ENCODE peak calls at places on chromosome 4, in five cellular contexts. P, Z, R, O and M are unnamed samples.

GRCh38 chr4:48038666-48039065 is 22.1 kb downstream of the NIPAL1 start:
- DNase-seq in R (no peak), P (no peak), Z (no peak), O (no peak), M (no peak)

GRCh38 chr4:26590639-26591038 is 6.8 kb downstream of the TBC1D19 start:
- DNase-seq in R (no peak), O (no peak), P (no peak), Z (no peak), M (peak)

GRCh38 chr4:8550691-8551090 is 29.5 kb upstream of the GPR78 start:
- DNase-seq in R (no peak), Z (no peak), P (no peak), O (no peak), M (no peak)

GRCh38 chr4:41319553-41319952 is 62.8 kb downstream of the UCHL1 start:
- DNase-seq in P (no peak), O (no peak), Z (no peak), R (no peak), M (no peak)

GRCh38 chr4:77157859-77158486 is 966 bp downstream of the CCNG2 start:
- DNase-seq in O (peak), Z (peak), P (peak), R (peak), M (peak)

GRCh38 chr4:148068065-148068911 is 336.4 kb downstream of the ARHGAP10 start:
- DNase-seq in P (no peak), R (no peak), O (no peak), Z (no peak), M (no peak)

GRCh38 chr4:74933562-74934015 is 673 bp downstream of the PARM1 start:
- DNase-seq in O (no peak), R (no peak), P (peak), Z (no peak), M (no peak)

GRCh38 chr4:118955515-118955914 is 66.9 kb downstream of the SYNPO2 start:
- DNase-seq in R (no peak), P (no peak), Z (no peak), O (no peak), M (no peak)

GRCh38 chr4:5824635-5825034 is 68.3 kb downstream of the CRMP1 start:
- DNase-seq in Z (no peak), O (no peak), P (no peak), R (no peak), M (peak)

GRCh38 chr4:74658114-74658513 is 136.2 kb downstream of the BTC start:
- DNase-seq in O (no peak), R (no peak), Z (no peak), P (no peak), M (no peak)

GRCh38 chr4:62170235-62170634 is 970.1 kb downstream of the ADGRL3 start:
- DNase-seq in Z (no peak), R (no peak), O (no peak), P (no peak), M (no peak)

GRCh38 chr4:6153874-6154273 is 46.5 kb downstream of the JAKMIP1 start:
- DNase-seq in O (no peak), P (no peak), Z (no peak), R (no peak), M (no peak)

GRCh38 chr4:88533088-88533790 is 9.7 kb upstream of the PYURF start:
- DNase-seq in O (peak), P (no peak), R (no peak), Z (no peak), M (no peak)

GRCh38 chr4:4781936-4782754 is 77.3 kb upstream of the MSX1 start:
- DNase-seq in R (no peak), Z (no peak), P (no peak), O (peak), M (no peak)

GRCh38 chr4:2469192-2469984 is 482 bp downstream of the RNF4 start:
- DNase-seq in R (peak), Z (peak), O (no peak), P (peak), M (no peak)

GRCh38 chr4:55854132-55854531 is 684 bp downstream of the EXOC1 start:
- DNase-seq in R (no peak), P (no peak), O (no peak), Z (no peak), M (no peak)

GRCh38 chr4:154126276-154126675 is 337.4 kb upstream of the SFRP2 start:
- DNase-seq in P (no peak), R (no peak), Z (no peak), O (no peak), M (no peak)

GRCh38 chr4:89365375-89366170 is 58.0 kb upstream of the GPRIN3 start:
- DNase-seq in R (no peak), P (no peak), O (no peak), Z (no peak), M (no peak)

GRCh38 chr4:98586634-98587354 is 71.6 kb downstream of the TSPAN5 start:
- DNase-seq in P (no peak), O (no peak), Z (no peak), R (no peak), M (no peak)

GRCh38 chr4:3717241-3717640 is 48.9 kb upstream of the ADRA2C start:
- DNase-seq in O (no peak), R (no peak), P (no peak), Z (no peak), M (no peak)

GRCh38 chr4:118033148-118034060 is 882 bp upstream of the NDST3 start:
- DNase-seq in Z (no peak), O (peak), R (no peak), P (peak), M (no peak)

GRCh38 chr4:107546637-107547036 is 173.4 kb downstream of the PAPSS1 start:
- DNase-seq in O (no peak), P (no peak), Z (no peak), R (no peak), M (no peak)

GRCh38 chr4:54998991-54999390 is 126.4 kb downstream of the KDR start:
- DNase-seq in O (peak), Z (no peak), P (no peak), R (no peak), M (peak)

GRCh38 chr4:30719363-30720020 is 677 bp upstream of the PCDH7 start:
- DNase-seq in Z (no peak), R (no peak), P (peak), O (no peak), M (no peak)

GRCh38 chr4:90495936-90496335 is 368.7 kb downstream of the CCSER1 start:
- DNase-seq in Z (no peak), P (no peak), R (no peak), O (no peak), M (no peak)

GRCh38 chr4:26140150-26140898 is 180.5 kb upstream of the RBPJ start:
- DNase-seq in P (peak), R (no peak), O (peak), Z (no peak), M (no peak)

GRCh38 chr4:83112678-83113428 is 1.7 kb downstream of the PLAC8 start:
- DNase-seq in R (no peak), P (no peak), Z (peak), O (no peak), M (peak)

GRCh38 chr4:53702334-53703266 is 111.3 kb upstream of the LNX1 start:
- DNase-seq in P (peak), O (peak), R (no peak), Z (peak), M (no peak)